ENCODE peak calls at places on chromosome 14, in seven cellular contexts. One of them, this sample, is unnamed. For H3K27me3, the result is how much of the 10 kb centered on the place peaks cover.

GRCh38 chr14:20440882-20441281 is 4.9 kb upstream of the KLHL33 start:
- DNase-seq in aorta: no peak
- DNase-seq in dorsolateral prefrontal cortex: no peak
- DNase-seq in DND-41: no peak
- DNase-seq in left ventricle myocardium inferior: no peak
- DNase-seq in stomach: no peak
- DNase-seq in CD8-positive, alpha-beta memory T cell: no peak
- DNase-seq in this sample: no peak

GRCh38 chr14:70885343-70886014 is 21.8 kb upstream of the PCNX1 start:
- DNase-seq in aorta: no peak
- DNase-seq in dorsolateral prefrontal cortex: no peak
- DNase-seq in DND-41: no peak
- DNase-seq in left ventricle myocardium inferior: no peak
- DNase-seq in stomach: no peak
- DNase-seq in CD8-positive, alpha-beta memory T cell: no peak
- DNase-seq in this sample: no peak

GRCh38 chr14:23030936-23031335 is 3.8 kb downstream of the PSMB5 start:
- DNase-seq in aorta: no peak
- DNase-seq in dorsolateral prefrontal cortex: no peak
- DNase-seq in DND-41: no peak
- DNase-seq in left ventricle myocardium inferior: no peak
- DNase-seq in stomach: no peak
- DNase-seq in CD8-positive, alpha-beta memory T cell: no peak
- DNase-seq in this sample: no peak

GRCh38 chr14:96056509-96057422 is 17.6 kb downstream of the C14orf132 start:
- DNase-seq in aorta: no peak
- DNase-seq in dorsolateral prefrontal cortex: no peak
- DNase-seq in DND-41: no peak
- DNase-seq in left ventricle myocardium inferior: no peak
- DNase-seq in stomach: peak
- DNase-seq in CD8-positive, alpha-beta memory T cell: no peak
- DNase-seq in this sample: no peak

GRCh38 chr14:33855672-33856071 is 95.2 kb downstream of the EGLN3 start:
- DNase-seq in aorta: no peak
- DNase-seq in dorsolateral prefrontal cortex: no peak
- DNase-seq in DND-41: no peak
- DNase-seq in left ventricle myocardium inferior: no peak
- DNase-seq in stomach: no peak
- DNase-seq in CD8-positive, alpha-beta memory T cell: no peak
- DNase-seq in this sample: no peak

GRCh38 chr14:89730692-89731091 is 223.8 kb downstream of the EFCAB11 start:
- DNase-seq in aorta: no peak
- DNase-seq in dorsolateral prefrontal cortex: no peak
- DNase-seq in DND-41: no peak
- DNase-seq in left ventricle myocardium inferior: no peak
- DNase-seq in stomach: no peak
- DNase-seq in CD8-positive, alpha-beta memory T cell: no peak
- DNase-seq in this sample: no peak

GRCh38 chr14:91293281-91293680 is 48.8 kb upstream of the GPR68 start:
- DNase-seq in aorta: no peak
- DNase-seq in dorsolateral prefrontal cortex: no peak
- DNase-seq in DND-41: no peak
- DNase-seq in left ventricle myocardium inferior: no peak
- DNase-seq in stomach: no peak
- DNase-seq in CD8-positive, alpha-beta memory T cell: no peak
- DNase-seq in this sample: no peak

GRCh38 chr14:87409401-87409800 is 583.6 kb downstream of the GALC start:
- DNase-seq in aorta: no peak
- DNase-seq in dorsolateral prefrontal cortex: no peak
- DNase-seq in DND-41: no peak
- DNase-seq in left ventricle myocardium inferior: no peak
- DNase-seq in stomach: no peak
- DNase-seq in CD8-positive, alpha-beta memory T cell: no peak
- DNase-seq in this sample: no peak

GRCh38 chr14:39247256-39247655 is 13.5 kb downstream of the MIA2 start:
- DNase-seq in aorta: no peak
- DNase-seq in dorsolateral prefrontal cortex: no peak
- DNase-seq in DND-41: no peak
- DNase-seq in left ventricle myocardium inferior: no peak
- DNase-seq in stomach: no peak
- DNase-seq in CD8-positive, alpha-beta memory T cell: no peak
- DNase-seq in this sample: no peak

GRCh38 chr14:69683971-69684370 is 72.6 kb downstream of the SUSD6 start:
- DNase-seq in aorta: no peak
- DNase-seq in dorsolateral prefrontal cortex: no peak
- DNase-seq in DND-41: no peak
- DNase-seq in left ventricle myocardium inferior: no peak
- DNase-seq in stomach: no peak
- DNase-seq in CD8-positive, alpha-beta memory T cell: no peak
- DNase-seq in this sample: no peak

GRCh38 chr14:22820731-22821130 is 5.5 kb upstream of the SLC7A7 start:
- DNase-seq in aorta: no peak
- DNase-seq in dorsolateral prefrontal cortex: no peak
- DNase-seq in DND-41: no peak
- DNase-seq in left ventricle myocardium inferior: no peak
- DNase-seq in stomach: no peak
- DNase-seq in CD8-positive, alpha-beta memory T cell: no peak
- DNase-seq in this sample: no peak

GRCh38 chr14:90398315-90398811 is 1.5 kb downstream of the CALM1 start:
- DNase-seq in aorta: peak
- DNase-seq in dorsolateral prefrontal cortex: peak
- DNase-seq in DND-41: peak
- DNase-seq in left ventricle myocardium inferior: no peak
- DNase-seq in stomach: peak
- DNase-seq in CD8-positive, alpha-beta memory T cell: peak
- DNase-seq in this sample: peak

GRCh38 chr14:65333926-65334687 is 78.4 kb upstream of the FUT8 start:
- DNase-seq in aorta: no peak
- DNase-seq in dorsolateral prefrontal cortex: no peak
- DNase-seq in DND-41: no peak
- DNase-seq in left ventricle myocardium inferior: peak
- DNase-seq in stomach: no peak
- DNase-seq in CD8-positive, alpha-beta memory T cell: no peak
- DNase-seq in this sample: no peak

GRCh38 chr14:33692762-33693161 is 258.1 kb downstream of the EGLN3 start:
- DNase-seq in aorta: no peak
- DNase-seq in dorsolateral prefrontal cortex: no peak
- DNase-seq in DND-41: no peak
- DNase-seq in left ventricle myocardium inferior: no peak
- DNase-seq in stomach: no peak
- DNase-seq in CD8-positive, alpha-beta memory T cell: no peak
- DNase-seq in this sample: no peak

GRCh38 chr14:50085570-50086315 is 30.6 kb downstream of the VCPKMT start:
- DNase-seq in aorta: no peak
- DNase-seq in dorsolateral prefrontal cortex: no peak
- DNase-seq in DND-41: no peak
- DNase-seq in left ventricle myocardium inferior: no peak
- DNase-seq in stomach: no peak
- DNase-seq in CD8-positive, alpha-beta memory T cell: peak
- DNase-seq in this sample: no peak

GRCh38 chr14:74879427-74880180 is 2.1 kb upstream of the DLST start:
- DNase-seq in aorta: no peak
- DNase-seq in dorsolateral prefrontal cortex: no peak
- DNase-seq in DND-41: no peak
- DNase-seq in left ventricle myocardium inferior: no peak
- DNase-seq in stomach: no peak
- DNase-seq in CD8-positive, alpha-beta memory T cell: no peak
- DNase-seq in this sample: no peak

GRCh38 chr14:85634205-85634604 is 104.3 kb downstream of the FLRT2 start:
- DNase-seq in aorta: no peak
- DNase-seq in dorsolateral prefrontal cortex: no peak
- DNase-seq in DND-41: no peak
- DNase-seq in left ventricle myocardium inferior: no peak
- DNase-seq in stomach: no peak
- DNase-seq in CD8-positive, alpha-beta memory T cell: no peak
- DNase-seq in this sample: no peak

GRCh38 chr14:76715927-76716200 is 45.4 kb upstream of the VASH1 start:
- DNase-seq in aorta: no peak
- DNase-seq in dorsolateral prefrontal cortex: no peak
- DNase-seq in DND-41: no peak
- DNase-seq in left ventricle myocardium inferior: no peak
- DNase-seq in stomach: no peak
- DNase-seq in CD8-positive, alpha-beta memory T cell: no peak
- DNase-seq in this sample: no peak
- H3K27me3 ChIP-seq in aorta: under half
- H3K27me3 ChIP-seq in dorsolateral prefrontal cortex: under half
- H3K27me3 ChIP-seq in DND-41: under half
- H3K27me3 ChIP-seq in left ventricle myocardium inferior: under half
- H3K27me3 ChIP-seq in stomach: under half
- H3K27me3 ChIP-seq in CD8-positive, alpha-beta memory T cell: under half
- H3K27me3 ChIP-seq in this sample: under half

GRCh38 chr14:61649283-61649682 is 46.0 kb upstream of the HIF1A start:
- DNase-seq in aorta: no peak
- DNase-seq in dorsolateral prefrontal cortex: no peak
- DNase-seq in DND-41: no peak
- DNase-seq in left ventricle myocardium inferior: no peak
- DNase-seq in stomach: no peak
- DNase-seq in CD8-positive, alpha-beta memory T cell: no peak
- DNase-seq in this sample: no peak

GRCh38 chr14:61653507-61653906 is 41.8 kb upstream of the HIF1A start:
- DNase-seq in aorta: peak
- DNase-seq in dorsolateral prefrontal cortex: no peak
- DNase-seq in DND-41: no peak
- DNase-seq in left ventricle myocardium inferior: no peak
- DNase-seq in stomach: no peak
- DNase-seq in CD8-positive, alpha-beta memory T cell: no peak
- DNase-seq in this sample: peak

GRCh38 chr14:61654026-61654425 is 41.3 kb upstream of the HIF1A start:
- DNase-seq in aorta: no peak
- DNase-seq in dorsolateral prefrontal cortex: no peak
- DNase-seq in DND-41: no peak
- DNase-seq in left ventricle myocardium inferior: no peak
- DNase-seq in stomach: no peak
- DNase-seq in CD8-positive, alpha-beta memory T cell: no peak
- DNase-seq in this sample: no peak

GRCh38 chr14:61652526-61653262 is 42.6 kb upstream of the HIF1A start:
- DNase-seq in aorta: no peak
- DNase-seq in dorsolateral prefrontal cortex: no peak
- DNase-seq in DND-41: no peak
- DNase-seq in left ventricle myocardium inferior: no peak
- DNase-seq in stomach: no peak
- DNase-seq in CD8-positive, alpha-beta memory T cell: no peak
- DNase-seq in this sample: no peak

DNA sequence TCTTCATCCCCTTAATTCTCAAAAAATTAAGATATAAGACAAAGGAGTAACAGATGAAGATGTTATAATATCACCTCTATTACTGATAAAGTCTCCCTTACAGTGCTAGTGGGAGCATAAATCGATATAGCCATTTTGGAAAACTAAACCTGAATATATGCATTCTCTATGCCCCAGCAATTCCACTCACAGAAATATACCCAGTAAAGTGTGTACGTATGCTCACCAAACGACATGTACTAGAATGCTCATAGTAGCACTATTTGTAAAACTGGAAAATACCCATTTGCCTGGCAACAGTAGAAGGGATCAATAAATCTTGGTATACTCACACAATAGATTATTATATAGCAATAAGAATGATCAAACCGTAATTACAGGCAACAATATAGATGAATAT is 44.0 kb upstream of the HIF1A start:
- DNase-seq in aorta: no peak
- DNase-seq in dorsolateral prefrontal cortex: no peak
- DNase-seq in DND-41: no peak
- DNase-seq in left ventricle myocardium inferior: no peak
- DNase-seq in stomach: no peak
- DNase-seq in CD8-positive, alpha-beta memory T cell: no peak
- DNase-seq in this sample: no peak
- H3K27me3 ChIP-seq in aorta: under half
- H3K27me3 ChIP-seq in dorsolateral prefrontal cortex: under half
- H3K27me3 ChIP-seq in DND-41: under half
- H3K27me3 ChIP-seq in left ventricle myocardium inferior: under half
- H3K27me3 ChIP-seq in stomach: under half
- H3K27me3 ChIP-seq in CD8-positive, alpha-beta memory T cell: under half
- H3K27me3 ChIP-seq in this sample: under half

DNA sequence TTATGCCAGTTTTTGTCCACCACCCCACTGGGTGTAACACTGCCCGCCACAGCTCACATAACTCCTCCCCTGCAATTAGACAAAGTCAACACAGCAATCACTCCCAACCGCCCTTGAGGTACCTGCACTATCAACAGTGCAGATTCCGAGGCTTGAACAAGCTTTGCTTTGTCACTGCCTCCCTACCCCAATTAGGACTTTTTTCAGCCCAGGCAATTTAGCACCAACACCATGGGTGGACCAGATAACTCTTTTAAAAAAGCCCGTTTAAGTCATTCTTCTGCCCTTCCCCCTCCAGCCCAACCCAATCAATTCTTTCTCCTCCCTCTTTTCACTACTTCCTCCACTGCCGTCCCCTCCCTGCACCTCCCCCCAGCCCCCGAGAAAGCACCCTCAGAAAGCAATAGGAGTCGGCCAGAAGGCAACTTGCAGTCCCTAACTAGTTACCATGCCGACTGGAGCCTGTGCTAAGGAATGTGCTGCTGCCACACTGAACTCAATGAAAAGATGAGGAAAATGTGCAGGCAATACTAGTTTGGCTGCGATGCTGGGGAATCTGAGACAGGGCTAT is 45.7 kb upstream of the OTX2 start:
- DNase-seq in aorta: no peak
- DNase-seq in dorsolateral prefrontal cortex: no peak
- DNase-seq in DND-41: no peak
- DNase-seq in left ventricle myocardium inferior: no peak
- DNase-seq in stomach: peak
- DNase-seq in CD8-positive, alpha-beta memory T cell: no peak
- DNase-seq in this sample: no peak
- H3K27me3 ChIP-seq in aorta: under half
- H3K27me3 ChIP-seq in dorsolateral prefrontal cortex: under half
- H3K27me3 ChIP-seq in DND-41: under half
- H3K27me3 ChIP-seq in left ventricle myocardium inferior: half or more
- H3K27me3 ChIP-seq in stomach: under half
- H3K27me3 ChIP-seq in CD8-positive, alpha-beta memory T cell: under half
- H3K27me3 ChIP-seq in this sample: under half

DNA sequence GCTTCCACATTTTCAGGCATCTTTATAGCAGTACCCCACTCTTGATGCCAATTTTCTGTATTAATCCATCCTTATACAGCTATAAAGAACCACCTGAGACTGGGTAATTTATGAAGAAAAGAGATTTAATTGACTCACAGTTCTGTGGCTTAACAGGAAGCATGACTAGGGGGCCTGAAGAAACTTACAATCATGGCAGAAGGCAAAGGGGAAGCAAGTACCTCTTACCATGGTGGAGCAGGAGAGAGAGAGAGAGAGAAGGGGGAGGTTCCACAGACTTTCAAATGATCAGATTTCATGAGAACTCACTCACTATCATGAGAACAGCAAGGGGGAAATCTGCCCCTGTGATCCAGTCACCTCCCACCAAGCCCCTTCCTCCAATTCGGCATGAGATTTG is 84.4 kb downstream of the SLC24A4 start:
- DNase-seq in aorta: no peak
- DNase-seq in dorsolateral prefrontal cortex: no peak
- DNase-seq in DND-41: no peak
- DNase-seq in left ventricle myocardium inferior: no peak
- DNase-seq in stomach: no peak
- DNase-seq in CD8-positive, alpha-beta memory T cell: no peak
- DNase-seq in this sample: no peak
- H3K27me3 ChIP-seq in aorta: under half
- H3K27me3 ChIP-seq in dorsolateral prefrontal cortex: under half
- H3K27me3 ChIP-seq in DND-41: under half
- H3K27me3 ChIP-seq in left ventricle myocardium inferior: under half
- H3K27me3 ChIP-seq in stomach: under half
- H3K27me3 ChIP-seq in CD8-positive, alpha-beta memory T cell: under half
- H3K27me3 ChIP-seq in this sample: under half

GRCh38 chr14:28760431-28760996 is 6.1 kb upstream of the FOXG1 start:
- DNase-seq in aorta: no peak
- DNase-seq in dorsolateral prefrontal cortex: no peak
- DNase-seq in DND-41: no peak
- DNase-seq in left ventricle myocardium inferior: no peak
- DNase-seq in stomach: no peak
- DNase-seq in CD8-positive, alpha-beta memory T cell: no peak
- DNase-seq in this sample: no peak
- H3K27me3 ChIP-seq in aorta: under half
- H3K27me3 ChIP-seq in dorsolateral prefrontal cortex: half or more
- H3K27me3 ChIP-seq in DND-41: under half
- H3K27me3 ChIP-seq in left ventricle myocardium inferior: half or more
- H3K27me3 ChIP-seq in stomach: half or more
- H3K27me3 ChIP-seq in CD8-positive, alpha-beta memory T cell: under half
- H3K27me3 ChIP-seq in this sample: under half

This sample was measured in ovary.